ENCODE peak calls at places on chromosomes 3 and 15, in ten cellular contexts. One of them, this sample, is unnamed. For H3K4me1, the result is how much of the 10 kb centered on the place peaks cover.

GRCh38 chr3:146883292-146883691 is 278.1 kb upstream of the PLSCR5 start:
- DNase-seq in HepG2: no peak
- DNase-seq in adrenal gland: no peak
- DNase-seq in spleen: no peak
- DNase-seq in GM12878: no peak
- DNase-seq in body of pancreas: no peak
- DNase-seq in uterus: no peak
- DNase-seq in heart left ventricle: no peak
- DNase-seq in A549: no peak
- DNase-seq in sigmoid colon: no peak
- DNase-seq in this sample: no peak

GRCh38 chr3:69865920-69866679 is 126.8 kb downstream of the MITF start:
- DNase-seq in adrenal gland: peak
- DNase-seq in spleen: no peak
- DNase-seq in body of pancreas: peak
- DNase-seq in heart left ventricle: peak
- DNase-seq in GM12878: no peak
- DNase-seq in uterus: peak
- DNase-seq in HepG2: no peak
- DNase-seq in sigmoid colon: peak
- DNase-seq in A549: peak
- DNase-seq in this sample: peak

GRCh38 chr3:194761384-194761783 is 75.7 kb downstream of the FAM43A start:
- DNase-seq in body of pancreas: no peak
- DNase-seq in heart left ventricle: no peak
- DNase-seq in adrenal gland: no peak
- DNase-seq in sigmoid colon: peak
- DNase-seq in A549: no peak
- DNase-seq in GM12878: no peak
- DNase-seq in spleen: no peak
- DNase-seq in uterus: peak
- DNase-seq in HepG2: no peak
- DNase-seq in this sample: no peak

GRCh38 chr15:56245871-56246814 is 2.5 kb upstream of the RFX7 start:
- DNase-seq in body of pancreas: peak
- DNase-seq in HepG2: peak
- DNase-seq in sigmoid colon: peak
- DNase-seq in GM12878: peak
- DNase-seq in uterus: peak
- DNase-seq in A549: peak
- DNase-seq in spleen: peak
- DNase-seq in adrenal gland: peak
- DNase-seq in heart left ventricle: peak
- DNase-seq in this sample: peak

GRCh38 chr15:98785796-98786581 is 137.7 kb downstream of the IGF1R start:
- DNase-seq in uterus: no peak
- DNase-seq in GM12878: peak
- DNase-seq in HepG2: peak
- DNase-seq in adrenal gland: no peak
- DNase-seq in spleen: no peak
- DNase-seq in heart left ventricle: peak
- DNase-seq in sigmoid colon: no peak
- DNase-seq in body of pancreas: peak
- DNase-seq in A549: peak
- DNase-seq in this sample: no peak

GRCh38 chr3:196219970-196220311 is 3.6 kb downstream of the SLC51A start:
- DNase-seq in spleen: no peak
- DNase-seq in GM12878: no peak
- DNase-seq in body of pancreas: no peak
- DNase-seq in A549: no peak
- DNase-seq in adrenal gland: no peak
- DNase-seq in HepG2: no peak
- DNase-seq in sigmoid colon: no peak
- DNase-seq in heart left ventricle: no peak
- DNase-seq in uterus: no peak
- DNase-seq in this sample: no peak

GRCh38 chr3:150371741-150372254 is 36.3 kb upstream of the TSC22D2 start:
- DNase-seq in A549: peak
- DNase-seq in sigmoid colon: peak
- DNase-seq in GM12878: no peak
- DNase-seq in uterus: peak
- DNase-seq in heart left ventricle: peak
- DNase-seq in body of pancreas: peak
- DNase-seq in HepG2: peak
- DNase-seq in adrenal gland: peak
- DNase-seq in spleen: no peak
- DNase-seq in this sample: peak

GRCh38 chr15:95996494-95996893 is 334.0 kb upstream of the NR2F2 start:
- DNase-seq in spleen: no peak
- DNase-seq in uterus: no peak
- DNase-seq in body of pancreas: no peak
- DNase-seq in heart left ventricle: no peak
- DNase-seq in GM12878: no peak
- DNase-seq in sigmoid colon: no peak
- DNase-seq in A549: no peak
- DNase-seq in HepG2: no peak
- DNase-seq in adrenal gland: no peak
- DNase-seq in this sample: no peak

GRCh38 chr3:188468672-188469071 is 314.7 kb downstream of the LPP start:
- DNase-seq in adrenal gland: peak
- DNase-seq in A549: no peak
- DNase-seq in sigmoid colon: peak
- DNase-seq in heart left ventricle: no peak
- DNase-seq in body of pancreas: no peak
- DNase-seq in GM12878: no peak
- DNase-seq in uterus: peak
- DNase-seq in HepG2: no peak
- DNase-seq in spleen: no peak
- DNase-seq in this sample: peak

GRCh38 chr3:14810070-14810732 is 8.6 kb upstream of the FGD5 start:
- DNase-seq in uterus: peak
- DNase-seq in adrenal gland: no peak
- DNase-seq in sigmoid colon: no peak
- DNase-seq in A549: no peak
- DNase-seq in HepG2: no peak
- DNase-seq in body of pancreas: no peak
- DNase-seq in heart left ventricle: peak
- DNase-seq in spleen: peak
- DNase-seq in GM12878: no peak
- DNase-seq in this sample: no peak

GRCh38 chr15:41695750-41696436 is 35.7 kb downstream of the MGA start:
- DNase-seq in spleen: no peak
- DNase-seq in HepG2: peak
- DNase-seq in GM12878: peak
- DNase-seq in heart left ventricle: no peak
- DNase-seq in sigmoid colon: no peak
- DNase-seq in body of pancreas: no peak
- DNase-seq in uterus: no peak
- DNase-seq in adrenal gland: peak
- DNase-seq in A549: peak
- DNase-seq in this sample: no peak

GRCh38 chr3:129552287-129553050 is 9.5 kb downstream of the H1-8 start:
- DNase-seq in sigmoid colon: no peak
- DNase-seq in heart left ventricle: peak
- DNase-seq in A549: no peak
- DNase-seq in adrenal gland: no peak
- DNase-seq in HepG2: no peak
- DNase-seq in spleen: no peak
- DNase-seq in GM12878: no peak
- DNase-seq in body of pancreas: no peak
- DNase-seq in uterus: no peak
- DNase-seq in this sample: no peak

DNA sequence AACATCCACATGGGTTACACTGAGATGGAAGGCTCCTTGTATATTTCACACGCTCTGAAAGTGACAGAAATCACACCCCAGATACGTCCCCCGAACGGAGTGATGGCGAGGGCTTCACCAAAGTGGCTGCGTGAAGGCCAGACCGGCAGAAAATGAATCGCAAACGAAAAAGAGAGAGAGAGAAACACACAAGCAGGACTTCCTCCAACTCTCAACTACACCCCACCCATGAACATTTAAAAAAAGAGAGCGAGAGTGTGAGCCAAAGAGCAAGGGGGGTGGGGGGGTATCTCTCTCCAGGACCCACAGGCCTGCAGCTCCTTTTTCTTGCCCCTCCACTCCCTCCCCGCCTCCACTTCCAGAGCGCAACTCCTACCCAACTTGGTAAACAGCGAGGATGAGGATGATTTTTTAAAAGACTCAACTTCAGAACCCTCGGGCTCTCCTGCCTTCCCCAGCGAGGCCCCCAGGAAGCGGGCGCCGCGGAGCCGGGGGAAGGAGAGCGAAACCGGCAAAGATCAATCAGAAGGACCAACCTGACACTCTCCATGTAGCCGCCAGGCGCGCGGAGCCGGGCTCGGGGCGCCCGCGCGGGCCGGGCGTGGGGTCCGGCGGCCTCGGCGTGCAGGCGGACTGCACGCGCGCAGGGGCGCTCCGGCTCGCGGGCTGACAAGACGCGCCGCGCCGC is 519.1 kb downstream of the FOXP1 start:
- DNase-seq in sigmoid colon: peak
- DNase-seq in GM12878: no peak
- DNase-seq in spleen: peak
- DNase-seq in uterus: peak
- DNase-seq in body of pancreas: peak
- DNase-seq in adrenal gland: peak
- DNase-seq in HepG2: peak
- DNase-seq in A549: peak
- DNase-seq in heart left ventricle: no peak
- DNase-seq in this sample: no peak
- TF ChIP-seq POLR2A in sigmoid colon: no peak
- TF ChIP-seq POLR2A in GM12878: no peak
- TF ChIP-seq POLR2A in spleen: no peak
- TF ChIP-seq POLR2A in uterus: peak
- TF ChIP-seq POLR2A in body of pancreas: peak
- TF ChIP-seq POLR2A in adrenal gland: no peak
- TF ChIP-seq POLR2A in HepG2: no peak
- TF ChIP-seq POLR2A in A549: no peak
- TF ChIP-seq POLR2A in heart left ventricle: no peak
- TF ChIP-seq POLR2A in this sample: peak

DNA sequence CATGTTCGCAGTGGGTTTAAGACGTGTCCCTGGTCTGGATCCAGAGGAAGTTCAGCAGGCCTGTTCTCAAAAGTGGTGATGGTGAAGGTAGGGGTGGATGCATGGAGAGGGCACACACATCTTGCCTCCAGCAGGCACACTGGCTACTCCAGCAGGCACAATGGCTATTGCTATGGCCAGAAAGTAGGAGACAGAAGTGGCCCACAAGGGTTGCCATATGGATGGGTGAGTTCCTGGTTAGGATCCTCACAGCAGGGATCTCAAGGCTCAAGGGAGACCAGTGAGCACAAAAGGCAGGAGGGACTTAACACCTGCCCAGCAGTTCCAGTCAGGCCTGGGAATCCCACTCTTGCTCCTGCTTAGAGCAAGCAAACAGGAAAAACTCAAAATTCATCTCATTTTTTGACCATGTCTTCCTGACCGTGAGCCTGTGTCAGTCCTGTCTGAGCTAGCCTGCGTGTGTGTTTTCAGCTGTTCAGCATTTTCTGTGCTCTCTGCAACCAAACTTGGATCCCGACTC is 107.8 kb downstream of the LRIG1 start:
- DNase-seq in uterus: no peak
- DNase-seq in HepG2: no peak
- DNase-seq in GM12878: no peak
- DNase-seq in A549: no peak
- DNase-seq in spleen: no peak
- DNase-seq in adrenal gland: no peak
- DNase-seq in sigmoid colon: peak
- DNase-seq in heart left ventricle: no peak
- DNase-seq in body of pancreas: peak
- DNase-seq in this sample: no peak
- H3K4me1 ChIP-seq in uterus: under half
- H3K4me1 ChIP-seq in HepG2: under half
- H3K4me1 ChIP-seq in GM12878: under half
- H3K4me1 ChIP-seq in A549: under half
- H3K4me1 ChIP-seq in spleen: under half
- H3K4me1 ChIP-seq in adrenal gland: under half
- H3K4me1 ChIP-seq in sigmoid colon: under half
- H3K4me1 ChIP-seq in heart left ventricle: under half
- H3K4me1 ChIP-seq in body of pancreas: under half
- H3K4me1 ChIP-seq in this sample: under half

GRCh38 chr3:127164615-127165014 is 28.3 kb upstream of the PRR23E start:
- DNase-seq in GM12878: no peak
- DNase-seq in HepG2: no peak
- DNase-seq in A549: no peak
- DNase-seq in sigmoid colon: no peak
- DNase-seq in body of pancreas: no peak
- DNase-seq in heart left ventricle: no peak
- DNase-seq in spleen: no peak
- DNase-seq in adrenal gland: no peak
- DNase-seq in uterus: no peak
- DNase-seq in this sample: no peak

GRCh38 chr3:127161236-127161635 is 31.7 kb upstream of the PRR23E start:
- DNase-seq in body of pancreas: no peak
- DNase-seq in heart left ventricle: no peak
- DNase-seq in GM12878: no peak
- DNase-seq in spleen: no peak
- DNase-seq in A549: no peak
- DNase-seq in uterus: no peak
- DNase-seq in HepG2: no peak
- DNase-seq in adrenal gland: no peak
- DNase-seq in sigmoid colon: no peak
- DNase-seq in this sample: no peak

GRCh38 chr3:127162947-127163645 is 29.8 kb upstream of the PRR23E start:
- DNase-seq in A549: no peak
- DNase-seq in spleen: no peak
- DNase-seq in GM12878: no peak
- DNase-seq in sigmoid colon: no peak
- DNase-seq in body of pancreas: no peak
- DNase-seq in adrenal gland: no peak
- DNase-seq in uterus: no peak
- DNase-seq in heart left ventricle: no peak
- DNase-seq in HepG2: no peak
- DNase-seq in this sample: no peak

GRCh38 chr3:127159547-127159946 is 33.4 kb upstream of the PRR23E start:
- DNase-seq in body of pancreas: no peak
- DNase-seq in adrenal gland: no peak
- DNase-seq in sigmoid colon: no peak
- DNase-seq in A549: no peak
- DNase-seq in uterus: no peak
- DNase-seq in GM12878: no peak
- DNase-seq in heart left ventricle: no peak
- DNase-seq in HepG2: no peak
- DNase-seq in spleen: no peak
- DNase-seq in this sample: no peak

GRCh38 chr3:127161973-127162579 is 30.9 kb upstream of the PRR23E start:
- DNase-seq in body of pancreas: no peak
- DNase-seq in GM12878: no peak
- DNase-seq in adrenal gland: no peak
- DNase-seq in sigmoid colon: no peak
- DNase-seq in heart left ventricle: no peak
- DNase-seq in HepG2: no peak
- DNase-seq in A549: no peak
- DNase-seq in spleen: no peak
- DNase-seq in uterus: no peak
- DNase-seq in this sample: no peak
- TF ChIP-seq POLR2A in body of pancreas: no peak
- TF ChIP-seq POLR2A in GM12878: no peak
- TF ChIP-seq POLR2A in adrenal gland: no peak
- TF ChIP-seq POLR2A in sigmoid colon: no peak
- TF ChIP-seq POLR2A in heart left ventricle: no peak
- TF ChIP-seq POLR2A in HepG2: no peak
- TF ChIP-seq POLR2A in A549: no peak
- TF ChIP-seq POLR2A in spleen: no peak
- TF ChIP-seq POLR2A in uterus: no peak
- TF ChIP-seq POLR2A in this sample: no peak

GRCh38 chr15:80836991-80837390 is 57.8 kb downstream of the CEMIP start:
- DNase-seq in sigmoid colon: no peak
- DNase-seq in uterus: no peak
- DNase-seq in adrenal gland: no peak
- DNase-seq in HepG2: no peak
- DNase-seq in heart left ventricle: no peak
- DNase-seq in spleen: no peak
- DNase-seq in GM12878: no peak
- DNase-seq in body of pancreas: no peak
- DNase-seq in A549: no peak
- DNase-seq in this sample: no peak
- H3K4me1 ChIP-seq in sigmoid colon: under half
- H3K4me1 ChIP-seq in uterus: under half
- H3K4me1 ChIP-seq in adrenal gland: under half
- H3K4me1 ChIP-seq in HepG2: half or more
- H3K4me1 ChIP-seq in heart left ventricle: under half
- H3K4me1 ChIP-seq in spleen: under half
- H3K4me1 ChIP-seq in GM12878: under half
- H3K4me1 ChIP-seq in body of pancreas: under half
- H3K4me1 ChIP-seq in A549: under half
- H3K4me1 ChIP-seq in this sample: under half

This sample was measured in gastrocnemius medialis.